ENCODE peak calls at places on chromosome 14, in eight cellular contexts. K, E, A, U, G, J, N and X are unnamed samples.

GRCh38 chr14:35339761-35340406 is 47.7 kb downstream of the PSMA6 start:
- DNase-seq in G (no peak), N (no peak), A (no peak), U (no peak), J (no peak), E (no peak), K (no peak), X (no peak)

GRCh38 chr14:105883066-105884005 is 357.0 kb downstream of the TMEM121 start:
- DNase-seq in K (peak; percentile 5), J (no peak), A (no peak), G (no peak), E (no peak), U (no peak), N (no peak), X (no peak)

GRCh38 chr14:60079723-60080122 is 12.0 kb upstream of the PCNX4 start:
- DNase-seq in J (no peak), K (no peak), N (no peak), E (no peak), G (no peak), A (no peak), U (no peak), X (no peak)

GRCh38 chr14:69149461-69150244 is 3.3 kb downstream of the DCAF5 start:
- DNase-seq in G (no peak), A (no peak), U (no peak), E (no peak), J (no peak), K (no peak), N (no peak), X (peak; percentile 29)

GRCh38 chr14:22391908-22392307 is 197.1 kb downstream of the DAD1 start:
- DNase-seq in N (peak; percentile 73), U (peak; percentile 37), K (peak; percentile 49), E (no peak), J (no peak), A (peak; percentile 59), G (no peak), X (no peak)

GRCh38 chr14:84006643-84007137 is 1523.3 kb upstream of the FLRT2 start:
- DNase-seq in G (no peak), U (no peak), K (no peak), E (no peak), N (no peak), J (no peak), A (peak; percentile 8), X (no peak)

GRCh38 chr14:100190126-100190525 is 30.7 kb upstream of the DEGS2 start:
- DNase-seq in E (no peak), G (no peak), N (no peak), K (no peak), J (no peak), A (no peak), U (no peak), X (no peak)

GRCh38 chr14:101035466-101036225 is 132.1 kb upstream of the RTL1 start:
- DNase-seq in E (no peak), J (no peak), U (no peak), N (no peak), A (no peak), K (peak; percentile 6), G (no peak), X (no peak)

GRCh38 chr14:51539571-51540037 is 112.1 kb upstream of the FRMD6 start:
- DNase-seq in J (no peak), K (no peak), E (no peak), A (no peak), G (no peak), N (no peak), U (no peak), X (peak; percentile 74)